ENCODE peak calls at places on chromosome 3, in eight cellular contexts. One of them, this sample, is unnamed.

GRCh38 chr3:195709676-195710085 is 11.1 kb upstream of the MUC20 start:
- DNase-seq in Calu3: no peak
- DNase-seq in GM13977: no peak
- DNase-seq in mammary epithelial cell: no peak
- DNase-seq in BJ: no peak
- DNase-seq in astrocyte of the cerebellum: no peak
- DNase-seq in transverse colon: no peak
- DNase-seq in psoas muscle: no peak
- DNase-seq in this sample: no peak

GRCh38 chr3:33236005-33236404 is 17.4 kb upstream of the SUSD5 start:
- DNase-seq in Calu3: no peak
- DNase-seq in GM13977: no peak
- DNase-seq in mammary epithelial cell: no peak
- DNase-seq in BJ: no peak
- DNase-seq in astrocyte of the cerebellum: no peak
- DNase-seq in transverse colon: no peak
- DNase-seq in psoas muscle: no peak
- DNase-seq in this sample: no peak

GRCh38 chr3:16429086-16429485 is 84.4 kb downstream of the RFTN1 start:
- DNase-seq in Calu3: no peak
- DNase-seq in GM13977: no peak
- DNase-seq in mammary epithelial cell: no peak
- DNase-seq in BJ: no peak
- DNase-seq in astrocyte of the cerebellum: no peak
- DNase-seq in transverse colon: no peak
- DNase-seq in psoas muscle: no peak
- DNase-seq in this sample: no peak

GRCh38 chr3:127699098-127699945 is 26.6 kb downstream of the ABTB1 start:
- DNase-seq in Calu3: no peak
- DNase-seq in GM13977: no peak
- DNase-seq in mammary epithelial cell: no peak
- DNase-seq in BJ: no peak
- DNase-seq in astrocyte of the cerebellum: no peak
- DNase-seq in transverse colon: no peak
- DNase-seq in psoas muscle: peak
- DNase-seq in this sample: no peak

GRCh38 chr3:184282941-184283340 is 7.1 kb downstream of the ECE2 start:
- DNase-seq in Calu3: no peak
- DNase-seq in GM13977: no peak
- DNase-seq in mammary epithelial cell: no peak
- DNase-seq in BJ: no peak
- DNase-seq in astrocyte of the cerebellum: no peak
- DNase-seq in transverse colon: no peak
- DNase-seq in psoas muscle: no peak
- DNase-seq in this sample: no peak

GRCh38 chr3:104635872-104636580 is 730.7 kb upstream of the ALCAM start:
- DNase-seq in Calu3: no peak
- DNase-seq in GM13977: no peak
- DNase-seq in mammary epithelial cell: no peak
- DNase-seq in BJ: no peak
- DNase-seq in astrocyte of the cerebellum: no peak
- DNase-seq in transverse colon: no peak
- DNase-seq in psoas muscle: no peak
- DNase-seq in this sample: no peak

GRCh38 chr3:176469694-176470205 is 727.5 kb downstream of the TBL1XR1 start:
- DNase-seq in Calu3: peak
- DNase-seq in GM13977: no peak
- DNase-seq in mammary epithelial cell: no peak
- DNase-seq in BJ: no peak
- DNase-seq in astrocyte of the cerebellum: no peak
- DNase-seq in transverse colon: no peak
- DNase-seq in psoas muscle: no peak
- DNase-seq in this sample: no peak

GRCh38 chr3:4532535-4533112 is 39.5 kb downstream of the ITPR1 start:
- DNase-seq in Calu3: no peak
- DNase-seq in GM13977: no peak
- DNase-seq in mammary epithelial cell: no peak
- DNase-seq in BJ: no peak
- DNase-seq in astrocyte of the cerebellum: no peak
- DNase-seq in transverse colon: no peak
- DNase-seq in psoas muscle: no peak
- DNase-seq in this sample: no peak

GRCh38 chr3:49799761-49800160 is at the start of gene CDHR4:
- DNase-seq in Calu3: peak
- DNase-seq in GM13977: no peak
- DNase-seq in mammary epithelial cell: peak
- DNase-seq in BJ: no peak
- DNase-seq in astrocyte of the cerebellum: no peak
- DNase-seq in transverse colon: no peak
- DNase-seq in psoas muscle: peak
- DNase-seq in this sample: peak

GRCh38 chr3:67744699-67745098 is 90.3 kb upstream of the SUCLG2 start:
- DNase-seq in Calu3: no peak
- DNase-seq in GM13977: no peak
- DNase-seq in mammary epithelial cell: no peak
- DNase-seq in BJ: no peak
- DNase-seq in astrocyte of the cerebellum: no peak
- DNase-seq in transverse colon: no peak
- DNase-seq in psoas muscle: no peak
- DNase-seq in this sample: no peak

GRCh38 chr3:31250116-31250813 is 282.5 kb upstream of the STT3B start:
- DNase-seq in Calu3: no peak
- DNase-seq in GM13977: no peak
- DNase-seq in mammary epithelial cell: peak
- DNase-seq in BJ: no peak
- DNase-seq in astrocyte of the cerebellum: no peak
- DNase-seq in transverse colon: no peak
- DNase-seq in psoas muscle: no peak
- DNase-seq in this sample: no peak

GRCh38 chr3:15332405-15333098 is at the start of gene SH3BP5:
- DNase-seq in Calu3: peak
- DNase-seq in GM13977: peak
- DNase-seq in mammary epithelial cell: peak
- DNase-seq in BJ: no peak
- DNase-seq in astrocyte of the cerebellum: no peak
- DNase-seq in transverse colon: peak
- DNase-seq in psoas muscle: peak
- DNase-seq in this sample: no peak

GRCh38 chr3:73021301-73021700 is 24.7 kb downstream of the PPP4R2 start:
- DNase-seq in Calu3: no peak
- DNase-seq in GM13977: no peak
- DNase-seq in mammary epithelial cell: no peak
- DNase-seq in BJ: no peak
- DNase-seq in astrocyte of the cerebellum: no peak
- DNase-seq in transverse colon: no peak
- DNase-seq in psoas muscle: no peak
- DNase-seq in this sample: no peak

GRCh38 chr3:111484666-111485065 is 57.3 kb upstream of the CD96 start:
- DNase-seq in Calu3: no peak
- DNase-seq in GM13977: no peak
- DNase-seq in mammary epithelial cell: no peak
- DNase-seq in BJ: peak
- DNase-seq in astrocyte of the cerebellum: no peak
- DNase-seq in transverse colon: no peak
- DNase-seq in psoas muscle: no peak
- DNase-seq in this sample: peak

GRCh38 chr3:126423191-126424038 is 28.7 kb downstream of the CFAP100 start:
- DNase-seq in Calu3: no peak
- DNase-seq in GM13977: no peak
- DNase-seq in mammary epithelial cell: no peak
- DNase-seq in BJ: no peak
- DNase-seq in astrocyte of the cerebellum: no peak
- DNase-seq in transverse colon: no peak
- DNase-seq in psoas muscle: no peak
- DNase-seq in this sample: no peak

GRCh38 chr3:71011565-71012287 is 571.8 kb downstream of the FOXP1 start:
- DNase-seq in Calu3: peak
- DNase-seq in GM13977: no peak
- DNase-seq in mammary epithelial cell: peak
- DNase-seq in BJ: no peak
- DNase-seq in astrocyte of the cerebellum: no peak
- DNase-seq in transverse colon: no peak
- DNase-seq in psoas muscle: no peak
- DNase-seq in this sample: no peak

GRCh38 chr3:49618412-49618811 is 55.7 kb upstream of the APEH start:
- DNase-seq in Calu3: no peak
- DNase-seq in GM13977: no peak
- DNase-seq in mammary epithelial cell: no peak
- DNase-seq in BJ: no peak
- DNase-seq in astrocyte of the cerebellum: no peak
- DNase-seq in transverse colon: no peak
- DNase-seq in psoas muscle: no peak
- DNase-seq in this sample: no peak

GRCh38 chr3:58874795-58875194 is 175.0 kb downstream of the CFAP20DC start:
- DNase-seq in Calu3: no peak
- DNase-seq in GM13977: peak
- DNase-seq in mammary epithelial cell: peak
- DNase-seq in BJ: peak
- DNase-seq in astrocyte of the cerebellum: no peak
- DNase-seq in transverse colon: no peak
- DNase-seq in psoas muscle: no peak
- DNase-seq in this sample: no peak

GRCh38 chr3:126337980-126338651 is 19.1 kb downstream of the KLF15 start:
- DNase-seq in Calu3: no peak
- DNase-seq in GM13977: no peak
- DNase-seq in mammary epithelial cell: no peak
- DNase-seq in BJ: no peak
- DNase-seq in astrocyte of the cerebellum: no peak
- DNase-seq in transverse colon: no peak
- DNase-seq in psoas muscle: peak
- DNase-seq in this sample: no peak

GRCh38 chr3:12054245-12054644 is 50.1 kb downstream of the SYN2 start:
- DNase-seq in Calu3: no peak
- DNase-seq in GM13977: no peak
- DNase-seq in mammary epithelial cell: no peak
- DNase-seq in BJ: no peak
- DNase-seq in astrocyte of the cerebellum: no peak
- DNase-seq in transverse colon: no peak
- DNase-seq in psoas muscle: no peak
- DNase-seq in this sample: no peak

GRCh38 chr3:31035681-31036080 is 141.2 kb upstream of the GADL1 start:
- DNase-seq in Calu3: no peak
- DNase-seq in GM13977: no peak
- DNase-seq in mammary epithelial cell: no peak
- DNase-seq in BJ: no peak
- DNase-seq in astrocyte of the cerebellum: no peak
- DNase-seq in transverse colon: no peak
- DNase-seq in psoas muscle: no peak
- DNase-seq in this sample: no peak

GRCh38 chr3:23888617-23889228 is 28.1 kb downstream of the NKIRAS1 start:
- DNase-seq in Calu3: peak
- DNase-seq in GM13977: no peak
- DNase-seq in mammary epithelial cell: no peak
- DNase-seq in BJ: no peak
- DNase-seq in astrocyte of the cerebellum: peak
- DNase-seq in transverse colon: no peak
- DNase-seq in psoas muscle: no peak
- DNase-seq in this sample: no peak
- TF ChIP-seq CTCF in Calu3: peak
- TF ChIP-seq CTCF in GM13977: peak
- TF ChIP-seq CTCF in mammary epithelial cell: peak
- TF ChIP-seq CTCF in BJ: peak
- TF ChIP-seq CTCF in astrocyte of the cerebellum: peak
- TF ChIP-seq CTCF in transverse colon: peak
- TF ChIP-seq CTCF in psoas muscle: peak
- TF ChIP-seq CTCF in this sample: peak

GRCh38 chr3:114179575-114179974 is 723 bp upstream of the DRD3 start:
- DNase-seq in Calu3: peak
- DNase-seq in GM13977: no peak
- DNase-seq in mammary epithelial cell: peak
- DNase-seq in BJ: no peak
- DNase-seq in astrocyte of the cerebellum: peak
- DNase-seq in transverse colon: no peak
- DNase-seq in psoas muscle: no peak
- DNase-seq in this sample: peak
- TF ChIP-seq CTCF in Calu3: no peak
- TF ChIP-seq CTCF in GM13977: peak
- TF ChIP-seq CTCF in mammary epithelial cell: peak
- TF ChIP-seq CTCF in BJ: peak
- TF ChIP-seq CTCF in astrocyte of the cerebellum: peak
- TF ChIP-seq CTCF in transverse colon: no peak
- TF ChIP-seq CTCF in psoas muscle: no peak
- TF ChIP-seq CTCF in this sample: peak

DNA sequence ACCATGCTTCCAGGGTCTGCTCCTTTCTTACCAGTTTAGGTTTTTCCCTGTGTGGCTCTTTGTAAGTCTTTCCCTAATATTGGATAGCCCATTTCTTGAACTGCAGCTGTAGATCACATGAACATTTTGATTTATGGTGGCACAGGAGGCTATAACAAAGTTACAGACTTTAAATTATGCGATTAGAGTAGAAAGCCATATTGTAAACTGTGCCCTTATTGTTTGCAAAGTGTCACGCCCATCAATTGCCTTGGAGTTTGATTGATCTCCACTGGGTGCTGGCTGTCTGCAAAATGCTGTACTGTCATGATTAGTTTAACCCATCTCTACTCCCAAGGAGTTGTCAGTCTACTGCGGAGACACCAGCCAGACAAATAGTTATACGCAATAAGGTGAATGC is 110.3 kb downstream of the CACNA2D3 start:
- DNase-seq in Calu3: no peak
- DNase-seq in GM13977: no peak
- DNase-seq in mammary epithelial cell: no peak
- DNase-seq in BJ: no peak
- DNase-seq in astrocyte of the cerebellum: no peak
- DNase-seq in transverse colon: peak
- DNase-seq in psoas muscle: no peak
- DNase-seq in this sample: no peak
- TF ChIP-seq CTCF in Calu3: no peak
- TF ChIP-seq CTCF in GM13977: no peak
- TF ChIP-seq CTCF in mammary epithelial cell: no peak
- TF ChIP-seq CTCF in BJ: no peak
- TF ChIP-seq CTCF in astrocyte of the cerebellum: no peak
- TF ChIP-seq CTCF in transverse colon: no peak
- TF ChIP-seq CTCF in psoas muscle: no peak
- TF ChIP-seq CTCF in this sample: no peak

DNA sequence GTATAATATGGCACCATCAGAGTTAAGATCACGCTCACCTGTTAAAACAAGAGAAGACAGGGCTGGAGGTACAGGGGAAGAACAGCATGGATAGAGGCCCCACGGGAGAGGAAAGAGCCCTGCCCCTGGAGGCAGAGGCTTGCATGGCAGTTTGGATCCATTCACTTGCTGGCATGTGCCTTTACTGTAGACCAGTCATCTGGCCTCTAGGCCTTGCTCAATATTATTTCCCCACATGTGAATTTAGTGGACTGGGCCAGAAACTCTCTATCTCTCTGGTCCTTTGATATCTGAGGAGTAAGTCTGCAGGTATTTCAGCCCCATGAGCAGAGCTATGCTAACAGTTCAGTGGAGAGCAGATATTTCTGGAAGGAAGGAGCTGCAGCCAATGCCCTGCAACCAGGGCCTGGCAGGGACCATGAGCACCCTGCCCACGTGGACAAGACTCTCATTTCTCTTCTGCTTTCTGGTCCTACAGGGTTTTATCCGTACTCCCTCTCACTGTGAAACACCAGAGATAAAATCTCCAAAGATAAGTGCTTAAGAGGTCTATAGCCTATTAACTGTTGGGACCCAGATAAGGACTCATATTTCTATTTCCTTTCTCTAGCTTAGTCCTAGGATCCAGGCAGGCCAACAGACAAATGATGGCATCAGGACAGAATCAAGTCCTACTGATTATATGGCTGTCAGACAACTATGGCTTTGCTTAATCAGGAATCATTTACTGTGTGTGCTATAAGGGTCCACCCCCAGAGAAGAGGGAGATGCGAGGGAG is 65.0 kb downstream of the CLDN11 start:
- DNase-seq in Calu3: peak
- DNase-seq in GM13977: no peak
- DNase-seq in mammary epithelial cell: no peak
- DNase-seq in BJ: no peak
- DNase-seq in astrocyte of the cerebellum: no peak
- DNase-seq in transverse colon: no peak
- DNase-seq in psoas muscle: no peak
- DNase-seq in this sample: no peak
- TF ChIP-seq CTCF in Calu3: peak
- TF ChIP-seq CTCF in GM13977: peak
- TF ChIP-seq CTCF in mammary epithelial cell: peak
- TF ChIP-seq CTCF in BJ: peak
- TF ChIP-seq CTCF in astrocyte of the cerebellum: no peak
- TF ChIP-seq CTCF in transverse colon: no peak
- TF ChIP-seq CTCF in psoas muscle: no peak
- TF ChIP-seq CTCF in this sample: peak

This sample was measured in AG09319.